ENCODE peak calls at places on chromosomes 12 and 14, in five cellular contexts. One of them, this sample, is unnamed.

GRCh38 chr12:11578461-11578993 is 70.9 kb upstream of the ETV6 start:
- DNase-seq in cardiac muscle cell: no peak
- DNase-seq in body of pancreas: no peak
- DNase-seq in fibroblast of mammary gland: no peak
- DNase-seq in cardiac fibroblast: no peak
- DNase-seq in this sample: no peak

GRCh38 chr12:80553316-80553715 is 109.3 kb downstream of the PTPRQ start:
- DNase-seq in cardiac muscle cell: peak
- DNase-seq in body of pancreas: no peak
- DNase-seq in fibroblast of mammary gland: peak
- DNase-seq in cardiac fibroblast: peak
- DNase-seq in this sample: peak

GRCh38 chr14:99268776-99269510 is 3.1 kb downstream of the BCL11B start:
- DNase-seq in cardiac muscle cell: no peak
- DNase-seq in body of pancreas: no peak
- DNase-seq in fibroblast of mammary gland: no peak
- DNase-seq in cardiac fibroblast: no peak
- DNase-seq in this sample: no peak

GRCh38 chr12:113340061-113340460 is 5.2 kb upstream of the SLC8B1 start:
- DNase-seq in cardiac muscle cell: no peak
- DNase-seq in body of pancreas: no peak
- DNase-seq in fibroblast of mammary gland: no peak
- DNase-seq in cardiac fibroblast: no peak
- DNase-seq in this sample: no peak

GRCh38 chr14:103512701-103513611 is 9.7 kb downstream of the CKB start:
- DNase-seq in cardiac muscle cell: no peak
- DNase-seq in body of pancreas: peak
- DNase-seq in fibroblast of mammary gland: peak
- DNase-seq in cardiac fibroblast: peak
- DNase-seq in this sample: no peak

GRCh38 chr14:33629721-33630287 is 321.1 kb downstream of the EGLN3 start:
- DNase-seq in cardiac muscle cell: no peak
- DNase-seq in body of pancreas: no peak
- DNase-seq in fibroblast of mammary gland: no peak
- DNase-seq in cardiac fibroblast: no peak
- DNase-seq in this sample: no peak

GRCh38 chr14:89382487-89383170 is 34.4 kb downstream of the FOXN3 start:
- DNase-seq in cardiac muscle cell: no peak
- DNase-seq in body of pancreas: no peak
- DNase-seq in fibroblast of mammary gland: no peak
- DNase-seq in cardiac fibroblast: no peak
- DNase-seq in this sample: no peak

GRCh38 chr14:98370352-98370751 is 901.6 kb downstream of the BCL11B start:
- DNase-seq in cardiac muscle cell: no peak
- DNase-seq in body of pancreas: no peak
- DNase-seq in fibroblast of mammary gland: no peak
- DNase-seq in cardiac fibroblast: no peak
- DNase-seq in this sample: no peak

GRCh38 chr12:29930503-29930902 is 146.8 kb upstream of the TMTC1 start:
- DNase-seq in cardiac muscle cell: no peak
- DNase-seq in body of pancreas: no peak
- DNase-seq in fibroblast of mammary gland: no peak
- DNase-seq in cardiac fibroblast: no peak
- DNase-seq in this sample: no peak

GRCh38 chr12:16384732-16385131 is 37.3 kb downstream of the MGST1 start:
- DNase-seq in cardiac muscle cell: no peak
- DNase-seq in body of pancreas: no peak
- DNase-seq in fibroblast of mammary gland: no peak
- DNase-seq in cardiac fibroblast: no peak
- DNase-seq in this sample: no peak

GRCh38 chr12:34384693-34385092 is 362.4 kb downstream of the ALG10 start:
- DNase-seq in cardiac muscle cell: no peak
- DNase-seq in body of pancreas: no peak
- DNase-seq in fibroblast of mammary gland: no peak
- DNase-seq in cardiac fibroblast: no peak
- DNase-seq in this sample: no peak

GRCh38 chr14:54564071-54564798 is 2.7 kb upstream of the SAMD4A start:
- DNase-seq in cardiac muscle cell: peak
- DNase-seq in body of pancreas: no peak
- DNase-seq in fibroblast of mammary gland: peak
- DNase-seq in cardiac fibroblast: peak
- DNase-seq in this sample: peak

GRCh38 chr12:121196902-121197301 is 13.0 kb upstream of the P2RX4 start:
- DNase-seq in cardiac muscle cell: no peak
- DNase-seq in body of pancreas: no peak
- DNase-seq in fibroblast of mammary gland: no peak
- DNase-seq in cardiac fibroblast: no peak
- DNase-seq in this sample: no peak

GRCh38 chr12:93061414-93062099 is 132.5 kb upstream of the EEA1 start:
- DNase-seq in cardiac muscle cell: no peak
- DNase-seq in body of pancreas: no peak
- DNase-seq in fibroblast of mammary gland: no peak
- DNase-seq in cardiac fibroblast: no peak
- DNase-seq in this sample: no peak

GRCh38 chr12:62720661-62721330 is 214.2 kb downstream of the PPM1H start:
- DNase-seq in cardiac muscle cell: peak
- DNase-seq in body of pancreas: no peak
- DNase-seq in fibroblast of mammary gland: no peak
- DNase-seq in cardiac fibroblast: peak
- DNase-seq in this sample: no peak

GRCh38 chr14:106694638-106695393 is 1168.4 kb downstream of the TMEM121 start:
- DNase-seq in cardiac muscle cell: no peak
- DNase-seq in body of pancreas: peak
- DNase-seq in fibroblast of mammary gland: no peak
- DNase-seq in cardiac fibroblast: no peak
- DNase-seq in this sample: no peak

GRCh38 chr12:49201595-49202295 is 12.9 kb upstream of the TUBA1A start:
- DNase-seq in cardiac muscle cell: peak
- DNase-seq in body of pancreas: peak
- DNase-seq in fibroblast of mammary gland: peak
- DNase-seq in cardiac fibroblast: peak
- DNase-seq in this sample: peak

GRCh38 chr14:73694083-73694482 is 20.1 kb downstream of the PNMA1 start:
- DNase-seq in cardiac muscle cell: no peak
- DNase-seq in body of pancreas: no peak
- DNase-seq in fibroblast of mammary gland: no peak
- DNase-seq in cardiac fibroblast: no peak
- DNase-seq in this sample: no peak

GRCh38 chr12:84912191-84913142 is at the start of gene SLC6A15:
- DNase-seq in cardiac muscle cell: peak
- DNase-seq in body of pancreas: peak
- DNase-seq in fibroblast of mammary gland: peak
- DNase-seq in cardiac fibroblast: peak
- DNase-seq in this sample: peak

GRCh38 chr12:131896811-131897270 is 2.4 kb downstream of the ULK1 start:
- DNase-seq in cardiac muscle cell: no peak
- DNase-seq in body of pancreas: no peak
- DNase-seq in fibroblast of mammary gland: no peak
- DNase-seq in cardiac fibroblast: no peak
- DNase-seq in this sample: no peak

GRCh38 chr14:69268223-69268622 is 8.3 kb downstream of the GALNT16 start:
- DNase-seq in cardiac muscle cell: peak
- DNase-seq in body of pancreas: no peak
- DNase-seq in fibroblast of mammary gland: peak
- DNase-seq in cardiac fibroblast: peak
- DNase-seq in this sample: peak

GRCh38 chr12:9798008-9798619 is 29.2 kb upstream of the KLRF1 start:
- DNase-seq in cardiac muscle cell: peak
- DNase-seq in body of pancreas: peak
- DNase-seq in fibroblast of mammary gland: peak
- DNase-seq in cardiac fibroblast: peak
- DNase-seq in this sample: peak

GRCh38 chr14:45559626-45560025 is 306.6 kb upstream of the MIS18BP1 start:
- DNase-seq in cardiac muscle cell: no peak
- DNase-seq in body of pancreas: no peak
- DNase-seq in fibroblast of mammary gland: no peak
- DNase-seq in cardiac fibroblast: no peak
- DNase-seq in this sample: no peak

GRCh38 chr14:100438678-100439592 is 115.8 kb downstream of the SLC25A47 start:
- DNase-seq in cardiac muscle cell: peak
- DNase-seq in body of pancreas: no peak
- DNase-seq in fibroblast of mammary gland: peak
- DNase-seq in cardiac fibroblast: peak
- DNase-seq in this sample: peak

GRCh38 chr14:75025082-75025481 is 22.4 kb downstream of the EIF2B2 start:
- DNase-seq in cardiac muscle cell: peak
- DNase-seq in body of pancreas: no peak
- DNase-seq in fibroblast of mammary gland: no peak
- DNase-seq in cardiac fibroblast: peak
- DNase-seq in this sample: peak

GRCh38 chr14:54730156-54730961 is 163.4 kb downstream of the SAMD4A start:
- DNase-seq in cardiac muscle cell: peak
- DNase-seq in body of pancreas: no peak
- DNase-seq in fibroblast of mammary gland: peak
- DNase-seq in cardiac fibroblast: peak
- DNase-seq in this sample: peak

GRCh38 chr14:76955575-76956252 is 72.8 kb downstream of the IRF2BPL start:
- DNase-seq in cardiac muscle cell: peak
- DNase-seq in body of pancreas: peak
- DNase-seq in fibroblast of mammary gland: peak
- DNase-seq in cardiac fibroblast: peak
- DNase-seq in this sample: peak

GRCh38 chr14:105282098-105282725 is 18.6 kb downstream of the BRF1 start:
- DNase-seq in cardiac muscle cell: no peak
- DNase-seq in body of pancreas: peak
- DNase-seq in fibroblast of mammary gland: no peak
- DNase-seq in cardiac fibroblast: no peak
- DNase-seq in this sample: no peak
- TF ChIP-seq CTCF in cardiac muscle cell: no peak
- TF ChIP-seq CTCF in body of pancreas: no peak
- TF ChIP-seq CTCF in fibroblast of mammary gland: no peak
- TF ChIP-seq CTCF in cardiac fibroblast: no peak
- TF ChIP-seq CTCF in this sample: no peak

GRCh38 chr12:128267246-128267622 is 264 bp downstream of the TMEM132C start:
- DNase-seq in cardiac muscle cell: no peak
- DNase-seq in body of pancreas: no peak
- DNase-seq in fibroblast of mammary gland: no peak
- DNase-seq in cardiac fibroblast: no peak
- DNase-seq in this sample: no peak

GRCh38 chr12:128267651-128268347 is 829 bp downstream of the TMEM132C start:
- DNase-seq in cardiac muscle cell: no peak
- DNase-seq in body of pancreas: peak
- DNase-seq in fibroblast of mammary gland: no peak
- DNase-seq in cardiac fibroblast: no peak
- DNase-seq in this sample: no peak

GRCh38 chr12:128266559-128267245 is at the start of gene TMEM132C:
- DNase-seq in cardiac muscle cell: no peak
- DNase-seq in body of pancreas: no peak
- DNase-seq in fibroblast of mammary gland: no peak
- DNase-seq in cardiac fibroblast: no peak
- DNase-seq in this sample: no peak

GRCh38 chr12:128268348-128268725 is 1.4 kb downstream of the TMEM132C start:
- DNase-seq in cardiac muscle cell: no peak
- DNase-seq in body of pancreas: no peak
- DNase-seq in fibroblast of mammary gland: no peak
- DNase-seq in cardiac fibroblast: no peak
- DNase-seq in this sample: no peak

GRCh38 chr12:128269108-128269713 is 2.2 kb downstream of the TMEM132C start:
- DNase-seq in cardiac muscle cell: no peak
- DNase-seq in body of pancreas: peak
- DNase-seq in fibroblast of mammary gland: no peak
- DNase-seq in cardiac fibroblast: no peak
- DNase-seq in this sample: no peak
- H3K4me3 ChIP-seq in cardiac muscle cell: peak
- H3K4me3 ChIP-seq in body of pancreas: no peak
- H3K4me3 ChIP-seq in fibroblast of mammary gland: no peak
- H3K4me3 ChIP-seq in cardiac fibroblast: no peak
- H3K4me3 ChIP-seq in this sample: no peak

DNA sequence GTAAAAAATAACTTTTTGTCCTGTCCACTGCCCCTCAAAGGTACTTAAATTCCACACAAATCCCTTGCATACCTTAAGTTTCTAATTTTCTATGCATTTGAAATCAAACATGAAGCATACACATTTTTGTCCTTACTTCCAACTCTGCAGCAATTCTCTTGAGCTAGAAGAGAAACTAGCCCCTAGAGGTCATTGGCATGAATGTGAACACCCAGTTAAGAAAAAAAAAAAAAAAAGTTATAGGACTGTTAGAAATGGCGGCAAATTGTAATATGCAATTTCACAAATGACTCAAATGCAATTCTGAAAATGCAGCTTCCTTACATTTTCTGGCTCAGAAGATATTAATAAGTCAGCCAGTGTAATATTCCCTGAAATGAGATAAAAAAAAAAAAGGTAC is 4.6 kb upstream of the ESR2 start:
- DNase-seq in cardiac muscle cell: no peak
- DNase-seq in body of pancreas: no peak
- DNase-seq in fibroblast of mammary gland: peak
- DNase-seq in cardiac fibroblast: no peak
- DNase-seq in this sample: no peak
- TF ChIP-seq CTCF in cardiac muscle cell: peak
- TF ChIP-seq CTCF in body of pancreas: no peak
- TF ChIP-seq CTCF in fibroblast of mammary gland: no peak
- TF ChIP-seq CTCF in cardiac fibroblast: no peak
- TF ChIP-seq CTCF in this sample: no peak

DNA sequence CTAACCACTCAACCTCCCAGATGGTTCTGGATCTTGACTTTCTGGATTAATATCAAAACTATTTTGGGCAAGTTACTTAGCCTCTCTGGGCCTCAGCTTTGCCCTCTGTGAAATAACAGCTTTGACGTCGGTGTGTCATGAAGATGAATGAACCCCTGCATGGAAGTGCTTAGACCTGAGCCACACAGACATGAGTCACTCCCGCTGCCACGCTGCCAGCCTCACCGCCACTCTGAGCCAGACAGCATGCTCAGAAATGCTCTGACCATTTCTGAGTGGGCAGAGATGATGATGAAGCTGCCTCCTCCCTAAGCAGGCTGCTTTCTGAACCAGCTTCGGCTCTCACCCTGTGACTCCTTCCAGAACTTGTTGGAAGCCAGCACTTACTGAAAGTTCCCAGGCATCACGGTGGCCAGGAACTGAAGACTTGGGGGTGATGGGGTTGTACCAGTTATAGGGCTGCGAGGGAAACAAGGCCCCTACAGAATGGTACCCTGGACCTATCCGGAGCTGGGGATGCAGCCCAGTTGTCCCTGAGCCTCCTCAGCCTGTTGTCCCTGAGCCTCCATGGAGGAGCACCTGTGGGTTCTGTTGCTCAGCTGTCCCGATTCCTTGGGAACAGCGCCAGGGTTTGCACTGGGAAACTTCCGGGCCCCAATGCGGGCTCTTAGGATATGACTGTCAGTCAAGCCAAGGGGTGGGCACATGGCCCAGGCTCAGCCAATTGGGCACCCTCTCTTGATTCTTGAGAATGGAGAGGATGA is 2.0 kb upstream of the CCDC197 start:
- DNase-seq in cardiac muscle cell: peak
- DNase-seq in body of pancreas: peak
- DNase-seq in fibroblast of mammary gland: peak
- DNase-seq in cardiac fibroblast: peak
- DNase-seq in this sample: no peak
- H3K4me3 ChIP-seq in cardiac muscle cell: no peak
- H3K4me3 ChIP-seq in body of pancreas: no peak
- H3K4me3 ChIP-seq in fibroblast of mammary gland: no peak
- H3K4me3 ChIP-seq in cardiac fibroblast: no peak
- H3K4me3 ChIP-seq in this sample: no peak